ENCODE peak calls at places on chromosomes 3 and 15, in nine cellular contexts. One of them, this sample, is unnamed.
A peak's percentile ranks its signal among the peaks of the same experiment; 100 is the strongest.

GRCh38 chr3:76065975-76066374 is 280.6 kb upstream of the ZNF717 start:
- ATAC-seq in upper lobe of right lung: no peak
- ATAC-seq in CD8-positive, alpha-beta T cell: no peak
- ATAC-seq in body of pancreas: no peak
- ATAC-seq in IMR-90: no peak
- ATAC-seq in thoracic aorta: no peak
- ATAC-seq in mucosa of descending colon: no peak
- ATAC-seq in Panc1: no peak
- ATAC-seq in psoas muscle: no peak
- ATAC-seq in this sample: no peak

GRCh38 chr3:152583913-152584312 is 251.0 kb upstream of the P2RY1 start:
- ATAC-seq in upper lobe of right lung: no peak
- ATAC-seq in CD8-positive, alpha-beta T cell: no peak
- ATAC-seq in body of pancreas: no peak
- ATAC-seq in IMR-90: no peak
- ATAC-seq in thoracic aorta: no peak
- ATAC-seq in mucosa of descending colon: no peak
- ATAC-seq in Panc1: no peak
- ATAC-seq in psoas muscle: no peak
- ATAC-seq in this sample: no peak

GRCh38 chr3:52317178-52317577 is 1.1 kb downstream of the DNAH1 start:
- ATAC-seq in upper lobe of right lung: no peak
- ATAC-seq in CD8-positive, alpha-beta T cell: peak; percentile 8
- ATAC-seq in body of pancreas: peak; percentile 30
- ATAC-seq in IMR-90: no peak
- ATAC-seq in thoracic aorta: no peak
- ATAC-seq in mucosa of descending colon: peak; percentile 42
- ATAC-seq in Panc1: no peak
- ATAC-seq in psoas muscle: no peak
- ATAC-seq in this sample: no peak

GRCh38 chr3:24220859-24221657 is 273.6 kb downstream of the THRB start:
- ATAC-seq in upper lobe of right lung: peak; percentile 63
- ATAC-seq in CD8-positive, alpha-beta T cell: no peak
- ATAC-seq in body of pancreas: peak; percentile 50
- ATAC-seq in IMR-90: peak; percentile 99
- ATAC-seq in thoracic aorta: peak; percentile 98
- ATAC-seq in mucosa of descending colon: peak; percentile 54
- ATAC-seq in Panc1: peak; percentile 56
- ATAC-seq in psoas muscle: peak; percentile 92
- ATAC-seq in this sample: peak; percentile 93

GRCh38 chr3:102085431-102086226 is 236.3 kb downstream of the NFKBIZ start:
- ATAC-seq in upper lobe of right lung: no peak
- ATAC-seq in CD8-positive, alpha-beta T cell: no peak
- ATAC-seq in body of pancreas: no peak
- ATAC-seq in IMR-90: no peak
- ATAC-seq in thoracic aorta: no peak
- ATAC-seq in mucosa of descending colon: no peak
- ATAC-seq in Panc1: no peak
- ATAC-seq in psoas muscle: no peak
- ATAC-seq in this sample: no peak

GRCh38 chr3:49013738-49014660 is 4.4 kb downstream of the DALRD3 start:
- ATAC-seq in upper lobe of right lung: peak; percentile 36
- ATAC-seq in CD8-positive, alpha-beta T cell: peak; percentile 49
- ATAC-seq in body of pancreas: peak; percentile 23
- ATAC-seq in IMR-90: no peak
- ATAC-seq in thoracic aorta: no peak
- ATAC-seq in mucosa of descending colon: peak; percentile 59
- ATAC-seq in Panc1: no peak
- ATAC-seq in psoas muscle: peak; percentile 40
- ATAC-seq in this sample: no peak

GRCh38 chr3:13879102-13879945 is 547 bp downstream of the WNT7A start:
- ATAC-seq in upper lobe of right lung: peak; percentile 2
- ATAC-seq in CD8-positive, alpha-beta T cell: peak; percentile 31
- ATAC-seq in body of pancreas: peak; percentile 37
- ATAC-seq in IMR-90: no peak
- ATAC-seq in thoracic aorta: no peak
- ATAC-seq in mucosa of descending colon: peak; percentile 19
- ATAC-seq in Panc1: peak; percentile 49
- ATAC-seq in psoas muscle: peak; percentile 30
- ATAC-seq in this sample: no peak

GRCh38 chr3:14145670-14146380 is 21.0 kb downstream of the TMEM43 start:
- ATAC-seq in upper lobe of right lung: no peak
- ATAC-seq in CD8-positive, alpha-beta T cell: no peak
- ATAC-seq in body of pancreas: no peak
- ATAC-seq in IMR-90: no peak
- ATAC-seq in thoracic aorta: no peak
- ATAC-seq in mucosa of descending colon: no peak
- ATAC-seq in Panc1: no peak
- ATAC-seq in psoas muscle: no peak
- ATAC-seq in this sample: no peak

GRCh38 chr3:183317271-183317670 is 64.2 kb downstream of the B3GNT5 start:
- ATAC-seq in upper lobe of right lung: no peak
- ATAC-seq in CD8-positive, alpha-beta T cell: no peak
- ATAC-seq in body of pancreas: no peak
- ATAC-seq in IMR-90: no peak
- ATAC-seq in thoracic aorta: no peak
- ATAC-seq in mucosa of descending colon: no peak
- ATAC-seq in Panc1: no peak
- ATAC-seq in psoas muscle: no peak
- ATAC-seq in this sample: no peak

GRCh38 chr15:63218114-63218808 is 28.9 kb downstream of the RAB8B start:
- ATAC-seq in upper lobe of right lung: peak; percentile 16
- ATAC-seq in CD8-positive, alpha-beta T cell: no peak
- ATAC-seq in body of pancreas: peak; percentile 81
- ATAC-seq in IMR-90: peak; percentile 75
- ATAC-seq in thoracic aorta: peak; percentile 45
- ATAC-seq in mucosa of descending colon: peak; percentile 82
- ATAC-seq in Panc1: no peak
- ATAC-seq in psoas muscle: no peak
- ATAC-seq in this sample: peak; percentile 76

GRCh38 chr3:71118406-71118805 is 465.1 kb downstream of the FOXP1 start:
- ATAC-seq in upper lobe of right lung: no peak
- ATAC-seq in CD8-positive, alpha-beta T cell: no peak
- ATAC-seq in body of pancreas: no peak
- ATAC-seq in IMR-90: no peak
- ATAC-seq in thoracic aorta: no peak
- ATAC-seq in mucosa of descending colon: no peak
- ATAC-seq in Panc1: no peak
- ATAC-seq in psoas muscle: no peak
- ATAC-seq in this sample: no peak

GRCh38 chr15:71414778-71415177 is 299.5 kb downstream of the THSD4 start:
- ATAC-seq in upper lobe of right lung: no peak
- ATAC-seq in CD8-positive, alpha-beta T cell: no peak
- ATAC-seq in body of pancreas: no peak
- ATAC-seq in IMR-90: no peak
- ATAC-seq in thoracic aorta: no peak
- ATAC-seq in mucosa of descending colon: no peak
- ATAC-seq in Panc1: no peak
- ATAC-seq in psoas muscle: no peak
- ATAC-seq in this sample: peak; percentile 19

GRCh38 chr15:71409541-71409940 is 294.3 kb downstream of the THSD4 start:
- ATAC-seq in upper lobe of right lung: no peak
- ATAC-seq in CD8-positive, alpha-beta T cell: no peak
- ATAC-seq in body of pancreas: no peak
- ATAC-seq in IMR-90: no peak
- ATAC-seq in thoracic aorta: no peak
- ATAC-seq in mucosa of descending colon: peak; percentile 48
- ATAC-seq in Panc1: no peak
- ATAC-seq in psoas muscle: no peak
- ATAC-seq in this sample: no peak

GRCh38 chr15:71413419-71413818 is 298.1 kb downstream of the THSD4 start:
- ATAC-seq in upper lobe of right lung: no peak
- ATAC-seq in CD8-positive, alpha-beta T cell: no peak
- ATAC-seq in body of pancreas: no peak
- ATAC-seq in IMR-90: no peak
- ATAC-seq in thoracic aorta: no peak
- ATAC-seq in mucosa of descending colon: no peak
- ATAC-seq in Panc1: no peak
- ATAC-seq in psoas muscle: no peak
- ATAC-seq in this sample: peak; percentile 44

GRCh38 chr15:71410347-71410746 is 295.1 kb downstream of the THSD4 start:
- ATAC-seq in upper lobe of right lung: no peak
- ATAC-seq in CD8-positive, alpha-beta T cell: no peak
- ATAC-seq in body of pancreas: no peak
- ATAC-seq in IMR-90: no peak
- ATAC-seq in thoracic aorta: no peak
- ATAC-seq in mucosa of descending colon: peak; percentile 89
- ATAC-seq in Panc1: no peak
- ATAC-seq in psoas muscle: no peak
- ATAC-seq in this sample: no peak

DNA sequence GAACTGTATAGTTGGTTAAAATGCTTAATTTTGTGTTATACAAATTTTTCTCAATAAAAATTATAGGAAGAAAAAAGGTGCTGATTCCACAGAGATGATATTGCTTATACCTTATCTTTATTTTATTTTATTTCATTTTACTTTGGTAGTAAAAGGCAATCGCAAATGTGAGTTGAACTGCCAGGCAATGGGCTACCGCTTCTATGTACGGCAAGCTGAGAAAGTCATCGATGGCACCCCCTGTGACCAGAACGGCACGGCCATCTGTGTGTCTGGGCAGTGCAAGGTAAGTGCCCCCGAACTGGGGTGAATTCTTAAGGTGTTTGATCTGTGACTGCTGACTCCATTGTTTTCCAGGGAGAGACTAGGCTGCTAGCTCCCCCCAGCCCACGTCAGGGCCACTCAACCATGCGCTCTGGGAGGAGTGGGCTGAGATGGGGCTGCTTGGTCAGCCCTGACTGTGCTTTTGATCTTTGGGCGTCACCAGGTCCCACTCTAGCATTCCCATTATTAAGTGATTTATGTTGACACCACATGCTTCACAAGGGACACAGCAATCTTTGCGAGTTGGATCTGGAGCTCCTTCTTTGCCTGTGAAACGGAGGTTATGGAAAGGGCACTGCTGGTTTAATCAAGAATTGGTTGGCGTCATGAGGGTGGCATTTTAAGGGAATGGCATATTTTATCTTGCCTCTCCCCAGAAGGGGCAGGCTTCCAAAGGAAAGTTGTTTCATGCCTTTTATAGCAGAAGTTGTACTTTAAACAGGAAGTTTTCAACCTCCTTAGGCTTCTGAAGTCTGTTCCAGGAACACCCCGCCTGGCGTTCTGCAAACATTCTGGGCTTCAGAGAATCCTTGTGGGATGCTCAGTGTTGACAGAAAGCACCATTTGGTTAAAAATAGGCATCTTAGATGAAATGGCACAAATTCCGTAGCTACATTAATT is 296.5 kb downstream of the THSD4 start:
- ATAC-seq in upper lobe of right lung: peak; percentile 92
- ATAC-seq in CD8-positive, alpha-beta T cell: no peak
- ATAC-seq in body of pancreas: peak; percentile 42
- ATAC-seq in IMR-90: peak; percentile 76
- ATAC-seq in thoracic aorta: peak; percentile 99
- ATAC-seq in mucosa of descending colon: peak; percentile 78
- ATAC-seq in Panc1: no peak
- ATAC-seq in psoas muscle: no peak
- ATAC-seq in this sample: peak; percentile 61
- TF ChIP-seq CTCF in upper lobe of right lung: peak; percentile 37
- TF ChIP-seq CTCF in CD8-positive, alpha-beta T cell: no peak
- TF ChIP-seq CTCF in body of pancreas: no peak
- TF ChIP-seq CTCF in IMR-90: peak; percentile 28
- TF ChIP-seq CTCF in thoracic aorta: peak; percentile 39
- TF ChIP-seq CTCF in mucosa of descending colon: no peak
- TF ChIP-seq CTCF in Panc1: no peak
- TF ChIP-seq CTCF in psoas muscle: no peak
- TF ChIP-seq CTCF in this sample: peak; percentile 43

DNA sequence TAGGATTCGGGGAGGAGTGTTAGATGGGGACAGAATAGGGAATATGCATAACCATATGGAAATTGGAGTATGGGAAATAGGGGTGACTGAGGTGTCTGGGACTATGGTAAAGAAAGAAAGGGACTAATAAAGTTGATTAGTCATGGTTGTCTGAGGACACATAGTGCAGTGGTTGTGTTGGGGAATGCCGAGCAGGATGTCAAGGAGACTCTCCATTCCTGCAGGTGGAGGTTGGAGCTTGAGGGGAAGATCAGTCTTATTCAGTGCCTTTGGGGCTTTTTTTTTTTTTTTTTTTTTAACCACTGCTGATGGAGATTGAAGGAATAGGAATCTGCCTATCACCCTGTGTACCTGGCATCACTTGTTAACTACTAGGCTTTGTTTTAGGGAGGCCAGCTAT is 10.8 kb downstream of the NMD3 start:
- ATAC-seq in upper lobe of right lung: no peak
- ATAC-seq in CD8-positive, alpha-beta T cell: no peak
- ATAC-seq in body of pancreas: no peak
- ATAC-seq in IMR-90: no peak
- ATAC-seq in thoracic aorta: no peak
- ATAC-seq in mucosa of descending colon: no peak
- ATAC-seq in Panc1: peak; percentile 70
- ATAC-seq in psoas muscle: no peak
- ATAC-seq in this sample: no peak
- H3K36me3 ChIP-seq in upper lobe of right lung: peaks cover 87% of the 10 kb centered on the region
- H3K36me3 ChIP-seq in CD8-positive, alpha-beta T cell: peaks cover 8% of the 10 kb centered on the region
- H3K36me3 ChIP-seq in body of pancreas: peaks cover 3% of the 10 kb centered on the region
- H3K36me3 ChIP-seq in IMR-90: peaks cover 32% of the 10 kb centered on the region
- H3K36me3 ChIP-seq in thoracic aorta: no peaks in the 10 kb centered on the region
- H3K36me3 ChIP-seq in mucosa of descending colon: no peaks in the 10 kb centered on the region
- H3K36me3 ChIP-seq in Panc1: peaks cover 51% of the 10 kb centered on the region
- H3K36me3 ChIP-seq in psoas muscle: peaks cover 6% of the 10 kb centered on the region
- H3K36me3 ChIP-seq in this sample: no peaks in the 10 kb centered on the region

DNA sequence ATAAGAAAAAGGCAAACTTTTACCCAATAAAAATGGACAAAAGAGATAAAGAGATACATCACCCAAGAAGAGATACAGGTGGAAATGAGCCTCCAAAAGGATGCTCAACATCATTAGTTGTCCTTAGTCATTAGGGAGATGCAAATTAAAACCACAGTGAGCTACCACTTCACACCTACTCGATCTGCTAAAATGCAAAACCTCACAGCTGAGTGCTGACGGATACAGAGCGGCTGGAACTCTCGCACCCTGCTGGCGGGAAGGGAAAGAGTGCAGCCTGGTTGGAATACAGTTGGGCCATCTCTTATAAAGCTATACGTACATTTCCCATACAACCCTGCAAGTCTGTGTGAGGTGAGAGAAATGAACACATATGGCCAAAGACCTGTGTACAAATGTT is 78.5 kb upstream of the PRR20G start:
- ATAC-seq in upper lobe of right lung: no peak
- ATAC-seq in CD8-positive, alpha-beta T cell: no peak
- ATAC-seq in body of pancreas: no peak
- ATAC-seq in IMR-90: peak; percentile 40
- ATAC-seq in thoracic aorta: no peak
- ATAC-seq in mucosa of descending colon: no peak
- ATAC-seq in Panc1: no peak
- ATAC-seq in psoas muscle: no peak
- ATAC-seq in this sample: no peak
- TF ChIP-seq CTCF in upper lobe of right lung: no peak
- TF ChIP-seq CTCF in CD8-positive, alpha-beta T cell: no peak
- TF ChIP-seq CTCF in body of pancreas: no peak
- TF ChIP-seq CTCF in IMR-90: peak; percentile 7
- TF ChIP-seq CTCF in thoracic aorta: no peak
- TF ChIP-seq CTCF in mucosa of descending colon: no peak
- TF ChIP-seq CTCF in Panc1: no peak
- TF ChIP-seq CTCF in psoas muscle: no peak
- TF ChIP-seq CTCF in this sample: no peak

DNA sequence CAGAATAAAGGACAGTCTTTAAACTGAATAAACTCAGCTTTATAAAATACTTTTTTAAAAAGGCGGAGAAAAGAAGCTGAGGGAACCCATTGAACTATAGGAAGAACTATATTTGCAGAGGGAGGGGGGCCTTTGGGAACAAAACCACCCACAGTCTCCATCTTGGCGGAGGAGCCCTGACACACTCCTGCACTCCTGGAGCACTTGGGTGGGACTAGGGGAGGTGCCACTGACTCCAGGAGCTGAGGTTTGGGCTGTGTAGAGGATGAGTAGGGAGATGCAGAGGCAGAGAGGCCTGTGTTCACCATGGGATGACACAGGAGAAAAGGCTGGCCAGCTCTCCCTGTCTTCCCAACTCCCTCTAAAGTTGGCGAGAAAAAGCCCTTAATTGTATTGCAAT is 35.8 kb downstream of the IFT122 start:
- ATAC-seq in upper lobe of right lung: no peak
- ATAC-seq in CD8-positive, alpha-beta T cell: no peak
- ATAC-seq in body of pancreas: no peak
- ATAC-seq in IMR-90: no peak
- ATAC-seq in thoracic aorta: no peak
- ATAC-seq in mucosa of descending colon: no peak
- ATAC-seq in Panc1: peak; percentile 43
- ATAC-seq in psoas muscle: no peak
- ATAC-seq in this sample: no peak
- H3K36me3 ChIP-seq in upper lobe of right lung: peaks cover 49% of the 10 kb centered on the region
- H3K36me3 ChIP-seq in CD8-positive, alpha-beta T cell: no peaks in the 10 kb centered on the region
- H3K36me3 ChIP-seq in body of pancreas: peaks cover 19% of the 10 kb centered on the region
- H3K36me3 ChIP-seq in IMR-90: peaks cover 17% of the 10 kb centered on the region
- H3K36me3 ChIP-seq in thoracic aorta: peaks cover 16% of the 10 kb centered on the region
- H3K36me3 ChIP-seq in mucosa of descending colon: no peaks in the 10 kb centered on the region
- H3K36me3 ChIP-seq in Panc1: peaks cover 3% of the 10 kb centered on the region
- H3K36me3 ChIP-seq in psoas muscle: peaks cover 2% of the 10 kb centered on the region
- H3K36me3 ChIP-seq in this sample: peaks cover 87% of the 10 kb centered on the region

This sample was measured in gastroesophageal sphincter.